ENCODE peak calls at places on chromosomes 16 and 17, in ten cellular contexts. L is left cardiac atrium; U is LHCN-M2; Y is naive B cell; F is Right ventricle myocardium superior; A is stimulated activated effector memory CD8-positive, alpha-beta T cell treated with anti-CD3 and anti-CD28 coated beads, Interleukin-12 subunit alpha, Interleukin-12 subunit beta, amount 100 ng/mL, for 72 hours; K is stimulated activated CD4-positive, alpha-beta T cell treated with anti-CD3 and anti-CD28 coated beads, Interleukin-1b, Interleukin-23, amount 100 ng/mL, for 24 hours; D is progenitor cell of endocrine pancreas; M is NCI-H1105 treated with DMSO at 0.1 percent for 48 hours; B is astrocyte. Q is an unnamed sample.

GRCh38 chr16:4653981-4654380 is 29.4 kb downstream of the MGRN1 start:
- DNase-seq in L (no peak), U (no peak), Y (no peak), F (no peak), A (no peak), K (no peak), D (no peak), M (no peak), B (no peak), Q (no peak)

GRCh38 chr17:73610331-73610911 is 33.8 kb downstream of the SDK2 start:
- DNase-seq in L (no peak), U (no peak), Y (no peak), F (no peak), A (no peak), K (no peak), D (no peak), M (no peak), B (no peak), Q (no peak)

GRCh38 chr17:80212962-80213650 is 7.0 kb downstream of the SGSH start:
- DNase-seq in L (no peak), U (no peak), Y (peak), F (peak), A (no peak), K (no peak), D (no peak), M (no peak), B (no peak), Q (no peak)

GRCh38 chr17:37492167-37492566 is 2.5 kb downstream of the DUSP14 start:
- DNase-seq in L (no peak), U (no peak), Y (no peak), F (no peak), A (no peak), K (no peak), D (no peak), M (no peak), B (no peak), Q (no peak)

GRCh38 chr16:51876934-51877333 is 670.0 kb downstream of the TOX3 start:
- DNase-seq in L (no peak), U (peak), Y (no peak), F (no peak), A (no peak), K (no peak), D (no peak), M (no peak), B (no peak), Q (no peak)

GRCh38 chr17:35891273-35891672 is 11.1 kb upstream of the CCL5 start:
- DNase-seq in L (no peak), U (no peak), Y (no peak), F (no peak), A (no peak), K (no peak), D (no peak), M (no peak), B (no peak), Q (no peak)

GRCh38 chr16:75806487-75806886 is 80.2 kb upstream of the CPHXL start:
- DNase-seq in L (no peak), U (no peak), Y (no peak), F (no peak), A (no peak), K (no peak), D (no peak), M (no peak), B (no peak), Q (no peak)

GRCh38 chr16:11794447-11794846 is 2.6 kb downstream of the ZC3H7A start:
- DNase-seq in L (no peak), U (no peak), Y (no peak), F (no peak), A (no peak), K (no peak), D (no peak), M (no peak), B (no peak), Q (no peak)

Q was measured in right lobe of liver.